ENCODE peak calls at places on chromosomes 4 and X, in five cellular contexts. M is fibroblast of mammary gland, I is Peyer's patch, E is adrenal gland, B is stomach. P is an unnamed sample.

GRCh38 chr4:124334119-124334518 is 378.4 kb downstream of the ANKRD50 start:
- DNase-seq in M (peak; percentile 93), I (no peak), E (peak; percentile 51), B (no peak), P (no peak)

GRCh38 chrX:36241397-36241796 is 321.9 kb downstream of the CFAP47 start:
- DNase-seq in M (no peak), I (no peak), E (no peak), B (no peak), P (no peak)

GRCh38 chr4:139084425-139085093 is 69.0 kb downstream of the NOCT start:
- DNase-seq in M (peak; percentile 9), I (no peak), E (no peak), B (no peak), P (no peak)

GRCh38 chr4:139304920-139305319 is 2.6 kb upstream of the NDUFC1 start:
- DNase-seq in M (no peak), I (no peak), E (no peak), B (no peak), P (no peak)

GRCh38 chrX:73913580-73913979 is 350.6 kb downstream of the CHIC1 start:
- DNase-seq in M (peak; percentile 7), I (no peak), E (peak; percentile 24), B (no peak), P (no peak)

GRCh38 chr4:38209654-38210053 is 249.5 kb downstream of the PTTG2 start:
- DNase-seq in M (no peak), I (no peak), E (no peak), B (no peak), P (no peak)

GRCh38 chr4:94304365-94304971 is 38.2 kb downstream of the HPGDS start:
- DNase-seq in M (peak; percentile 45), I (peak; percentile 50), E (no peak), B (no peak), P (no peak)

GRCh38 chrX:20571611-20572010 is 304.9 kb upstream of the RPS6KA3 start:
- DNase-seq in M (peak; percentile 22), I (no peak), E (no peak), B (no peak), P (no peak)

GRCh38 chr4:147839651-147840050 is 107.8 kb downstream of the ARHGAP10 start:
- DNase-seq in M (no peak), I (no peak), E (no peak), B (no peak), P (no peak)

GRCh38 chr4:110867251-110867960 is 244.5 kb upstream of the PITX2 start:
- DNase-seq in M (no peak), I (no peak), E (no peak), B (no peak), P (no peak)

GRCh38 chr4:105710012-105710600 is 1.5 kb downstream of the GSTCD start:
- DNase-seq in M (no peak), I (no peak), E (no peak), B (no peak), P (no peak)

GRCh38 chr4:31175242-31175910 is 455.2 kb downstream of the PCDH7 start:
- DNase-seq in M (peak; percentile 28), I (no peak), E (no peak), B (no peak), P (no peak)

GRCh38 chrX:103536071-103536470 is 16.8 kb upstream of the RAB40A start:
- DNase-seq in M (no peak), I (no peak), E (no peak), B (no peak), P (no peak)

GRCh38 chrX:24125028-24125612 is 24.4 kb upstream of the ZFX start:
- DNase-seq in M (no peak), I (no peak), E (no peak), B (peak; percentile 38), P (no peak)

GRCh38 chr4:150217192-150217591 is 138.9 kb downstream of the DCLK2 start:
- DNase-seq in M (peak; percentile 85), I (no peak), E (no peak), B (no peak), P (no peak)

GRCh38 chr4:25800253-25800652 is 62.5 kb downstream of the SEL1L3 start:
- DNase-seq in M (no peak), I (no peak), E (no peak), B (no peak), P (no peak)

GRCh38 chr4:20464381-20464780 is 212.7 kb downstream of the SLIT2 start:
- DNase-seq in M (peak; percentile 86), I (no peak), E (no peak), B (no peak), P (no peak)

GRCh38 chr4:147423229-147423628 is 57.7 kb upstream of the EDNRA start:
- DNase-seq in M (no peak), I (no peak), E (no peak), B (no peak), P (no peak)

GRCh38 chr4:184096561-184097239 is 121.0 kb downstream of the ENPP6 start:
- DNase-seq in M (peak; percentile 75), I (no peak), E (no peak), B (no peak), P (no peak)

GRCh38 chr4:98046665-98047064 is 96.6 kb downstream of the STPG2 start:
- DNase-seq in M (no peak), I (no peak), E (no peak), B (no peak), P (no peak)

GRCh38 chr4:122652379-122652778 is 31.5 kb upstream of the IL21 start:
- DNase-seq in M (peak; percentile 82), I (peak; percentile 61), E (peak; percentile 69), B (no peak), P (peak; percentile 13)

GRCh38 chr4:3644849-3645627 is 112.8 kb upstream of the LRPAP1 start:
- DNase-seq in M (peak; percentile 27), I (peak; percentile 52), E (no peak), B (no peak), P (no peak)

GRCh38 chr4:139606600-139607301 is 50.7 kb upstream of the SETD7 start:
- DNase-seq in M (peak; percentile 82), I (no peak), E (no peak), B (no peak), P (no peak)

GRCh38 chr4:153497988-153498967 is 32.1 kb downstream of the TMEM131L start:
- DNase-seq in M (peak; percentile 73), I (no peak), E (no peak), B (no peak), P (no peak)

GRCh38 chr4:72568959-72569718 is at the start of gene ADAMTS3:
- DNase-seq in M (peak; percentile 49), I (peak; percentile 48), E (peak; percentile 64), B (peak; percentile 51), P (peak; percentile 40)

GRCh38 chr4:158771776-158772175 is 3.0 kb downstream of the FNIP2 start:
- DNase-seq in M (no peak), I (no peak), E (no peak), B (no peak), P (no peak)
- H3K4me3 ChIP-seq in M (no peak overlapping the region), I (no peak overlapping the region), E (no peak overlapping the region), B (peak overlapping the region; percentile 84), P (no peak overlapping the region)

GRCh38 chr4:57018930-57019329 is 40.2 kb downstream of the POLR2B start:
- DNase-seq in M (peak; percentile 25), I (no peak), E (no peak), B (no peak), P (no peak)

GRCh38 chr4:57023104-57023503 is 44.4 kb downstream of the POLR2B start:
- DNase-seq in M (peak; percentile 88), I (no peak), E (no peak), B (no peak), P (no peak)

GRCh38 chr4:57020467-57021101 is 41.9 kb downstream of the POLR2B start:
- DNase-seq in M (peak; percentile 91), I (no peak), E (no peak), B (no peak), P (no peak)
- TF ChIP-seq CTCF in M (no peak), I (no peak), E (no peak), B (no peak), P (no peak)

GRCh38 chr4:95929448-95930064 is 89.7 kb downstream of the PDHA2 start:
- DNase-seq in M (peak; percentile 7), I (no peak), E (no peak), B (no peak), P (no peak)
- H3K4me3 ChIP-seq in M (no peak overlapping the region), I (no peak overlapping the region), E (no peak overlapping the region), B (no peak overlapping the region), P (no peak overlapping the region)

GRCh38 chrX:13470680-13470967 is 98.8 kb upstream of the EGFL6 start:
- DNase-seq in M (no peak), I (no peak), E (no peak), B (no peak), P (no peak)

GRCh38 chrX:13469963-13470679 is 99.3 kb upstream of the EGFL6 start:
- DNase-seq in M (peak; percentile 90), I (no peak), E (no peak), B (no peak), P (no peak)

GRCh38 chrX:13471269-13471668 is 98.1 kb upstream of the EGFL6 start:
- DNase-seq in M (no peak), I (no peak), E (no peak), B (no peak), P (no peak)

GRCh38 chrX:13473666-13474516 is 95.5 kb upstream of the EGFL6 start:
- DNase-seq in M (peak; percentile 63), I (no peak), E (no peak), B (no peak), P (no peak)

GRCh38 chrX:13472975-13473665 is 96.3 kb upstream of the EGFL6 start:
- DNase-seq in M (no peak), I (no peak), E (no peak), B (no peak), P (no peak)
- TF ChIP-seq CTCF in M (peak; percentile 20), I (no peak), E (no peak), B (no peak), P (no peak)

DNA sequence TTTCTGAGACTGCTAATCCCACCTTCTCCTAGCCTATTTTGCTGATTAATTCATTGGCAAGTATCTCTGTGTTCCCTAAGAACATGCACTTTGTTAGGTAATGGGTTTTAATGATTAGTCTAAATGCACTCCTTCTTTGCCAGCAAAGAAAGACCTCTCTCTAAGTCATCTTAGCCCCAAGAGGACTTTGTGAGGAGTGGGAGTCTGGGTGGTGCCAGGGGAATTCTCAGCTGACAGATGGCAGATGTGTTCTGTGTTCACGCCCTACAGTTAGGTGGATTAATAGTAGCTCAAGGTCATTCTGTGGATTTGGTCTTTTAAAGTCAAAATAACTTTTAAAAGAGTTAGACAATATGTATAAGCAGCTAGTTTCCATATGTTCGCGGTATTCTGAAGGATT is 171.3 kb downstream of the UNC5C start:
- DNase-seq in M (no peak), I (no peak), E (no peak), B (no peak), P (no peak)
- H3K4me3 ChIP-seq in M (no peak overlapping the region), I (no peak overlapping the region), E (no peak overlapping the region), B (no peak overlapping the region), P (no peak overlapping the region)

GRCh38 chr4:1351854-1352633 is 5.0 kb downstream of the UVSSA start:
- DNase-seq in M (peak; percentile 69), I (peak; percentile 96), E (peak; percentile 93), B (peak; percentile 93), P (peak; percentile 93)
- TF ChIP-seq CTCF in M (peak; percentile 86), I (peak; percentile 90), E (peak; percentile 91), B (no peak), P (peak; percentile 94)

P was measured in transverse colon.